ENCODE peak calls at places on chromosomes 1 and 21, in ten cellular contexts. O, A, B, M, J, R, W, Q, E and V are unnamed samples.
A peak's percentile ranks its signal among the peaks of the same experiment; 100 is the strongest.

GRCh38 chr1:110962892-110963665 is 643 bp downstream of the LRIF1 start:
- DNase-seq in O (peak; percentile 45), A (peak; percentile 89), B (peak; percentile 29), M (peak; percentile 41), J (peak; percentile 79), R (peak; percentile 93), W (peak; percentile 86), Q (peak; percentile 89), E (peak; percentile 26), V (peak; percentile 89)

GRCh38 chr1:12383786-12384185 is 154.0 kb downstream of the VPS13D start:
- DNase-seq in O (no peak), A (peak; percentile 37), B (no peak), M (no peak), J (peak; percentile 38), R (peak; percentile 42), W (no peak), Q (no peak), E (no peak), V (peak; percentile 15)

GRCh38 chr21:23694396-23694795 is 1912.9 kb downstream of the MRPL39 start:
- DNase-seq in O (no peak), A (no peak), B (no peak), M (no peak), J (no peak), R (no peak), W (no peak), Q (no peak), E (no peak), V (no peak)

GRCh38 chr1:41153750-41154274 is 88.3 kb downstream of the SCMH1 start:
- DNase-seq in O (no peak), A (no peak), B (no peak), M (no peak), J (no peak), R (no peak), W (no peak), Q (no peak), E (no peak), V (no peak)

GRCh38 chr1:90936731-90937130 is 85.1 kb downstream of the ZNF644 start:
- DNase-seq in O (no peak), A (no peak), B (no peak), M (no peak), J (no peak), R (no peak), W (no peak), Q (no peak), E (no peak), V (no peak)

GRCh38 chr1:178706467-178706866 is 18.6 kb upstream of the RALGPS2 start:
- DNase-seq in O (no peak), A (peak; percentile 79), B (peak; percentile 57), M (no peak), J (no peak), R (peak; percentile 91), W (peak; percentile 69), Q (no peak), E (no peak), V (peak; percentile 54)

GRCh38 chr1:246306415-246307037 is 200.6 kb downstream of the SMYD3 start:
- DNase-seq in O (peak; percentile 2), A (peak; percentile 18), B (no peak), M (no peak), J (no peak), R (no peak), W (peak; percentile 30), Q (no peak), E (no peak), V (no peak)

GRCh38 chr1:154990276-154990675 is 3.1 kb upstream of the LENEP start:
- DNase-seq in O (no peak), A (no peak), B (no peak), M (no peak), J (no peak), R (no peak), W (no peak), Q (no peak), E (no peak), V (no peak)

GRCh38 chr1:17282836-17283235 is 25.2 kb upstream of the PADI4 start:
- DNase-seq in O (no peak), A (no peak), B (no peak), M (no peak), J (no peak), R (no peak), W (no peak), Q (no peak), E (no peak), V (no peak)

GRCh38 chr21:21028275-21028814 is 30.1 kb downstream of the NCAM2 start:
- DNase-seq in O (no peak), A (no peak), B (no peak), M (no peak), J (no peak), R (peak; percentile 20), W (no peak), Q (no peak), E (no peak), V (no peak)

GRCh38 chr1:119310301-119310700 is 58.3 kb upstream of the HAO2 start:
- DNase-seq in O (no peak), A (no peak), B (no peak), M (no peak), J (no peak), R (no peak), W (no peak), Q (no peak), E (no peak), V (no peak)

GRCh38 chr1:168391759-168392681 is 111.3 kb downstream of the TBX19 start:
- DNase-seq in O (no peak), A (no peak), B (no peak), M (no peak), J (no peak), R (no peak), W (no peak), Q (no peak), E (no peak), V (no peak)

GRCh38 chr1:15758953-15759661 is 512 bp downstream of the FBLIM1 start:
- DNase-seq in O (no peak), A (no peak), B (no peak), M (no peak), J (no peak), R (peak; percentile 26), W (no peak), Q (peak; percentile 86), E (no peak), V (no peak)

DNA sequence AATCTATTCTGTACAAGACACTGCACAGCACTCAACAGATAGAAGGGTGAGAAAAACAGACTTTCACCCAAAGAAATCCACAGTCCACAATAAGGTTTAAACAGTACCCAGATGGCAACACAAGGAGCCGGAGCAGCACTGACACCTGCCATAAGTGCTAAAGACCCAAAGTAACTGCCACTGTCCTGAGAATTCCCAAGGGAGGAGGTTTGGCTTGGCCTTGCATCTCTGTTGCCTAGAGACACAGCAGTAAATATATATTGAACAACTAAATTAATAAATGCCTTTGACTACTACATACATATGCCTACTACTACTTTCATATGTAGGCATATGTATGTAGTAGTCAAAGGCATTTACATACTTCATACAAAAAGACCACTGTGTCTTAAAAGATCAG is 68.0 kb downstream of the VAV3 start:
- DNase-seq in O (no peak), A (no peak), B (no peak), M (no peak), J (no peak), R (no peak), W (no peak), Q (no peak), E (no peak), V (no peak)
- H3K4me3 ChIP-seq in O (no peak overlapping the region), A (no peak overlapping the region), B (no peak overlapping the region), M (no peak overlapping the region), J (no peak overlapping the region), R (no peak overlapping the region), W (no peak overlapping the region), Q (no peak overlapping the region), E (no peak overlapping the region), V (no peak overlapping the region)

GRCh38 chr21:18318156-18318555 is 73.5 kb downstream of the CHODL start:
- DNase-seq in O (no peak), A (no peak), B (no peak), M (no peak), J (no peak), R (no peak), W (no peak), Q (no peak), E (no peak), V (no peak)
- TF ChIP-seq CTCF in O (no peak), A (no peak), B (no peak), M (no peak), J (no peak), R (no peak), W (no peak), Q (no peak), E (no peak), V (no peak)

DNA sequence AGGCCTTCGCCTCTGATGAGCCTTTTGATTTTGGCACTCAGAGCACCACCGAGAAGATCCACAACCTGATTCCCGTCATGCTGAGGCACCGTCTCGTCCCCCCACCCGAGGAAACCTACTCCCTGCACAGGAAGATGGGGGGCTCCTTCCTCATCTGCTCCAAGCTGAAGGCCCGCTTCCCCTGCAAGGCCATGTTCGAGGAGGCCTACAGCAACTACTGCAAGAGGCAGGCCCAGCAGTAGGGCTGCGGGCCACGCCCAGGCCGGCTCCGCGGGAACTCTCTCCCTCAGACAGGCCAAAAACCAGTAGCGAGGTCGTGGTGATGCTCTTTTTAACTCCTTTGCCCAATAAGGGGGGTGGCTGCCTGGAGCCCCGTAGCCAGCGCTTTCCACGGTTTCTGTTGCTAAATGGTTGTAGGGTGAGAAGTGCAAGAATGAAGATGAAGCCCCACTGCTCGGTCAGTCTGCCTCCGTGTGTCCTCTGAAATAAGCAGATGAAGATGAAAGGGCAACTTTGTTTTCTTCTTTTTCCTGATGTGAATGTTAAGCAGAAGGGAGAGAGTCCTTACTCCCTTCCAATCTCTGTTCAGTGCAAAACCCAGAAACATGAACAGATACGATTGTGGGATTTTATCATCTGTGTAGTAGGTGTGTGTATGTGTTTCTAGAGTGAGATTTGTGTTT is 46.5 kb downstream of the COQ8A start:
- DNase-seq in O (no peak), A (no peak), B (no peak), M (no peak), J (no peak), R (no peak), W (no peak), Q (peak; percentile 78), E (no peak), V (no peak)
- H3K4me3 ChIP-seq in O (no peak overlapping the region), A (no peak overlapping the region), B (no peak overlapping the region), M (no peak overlapping the region), J (no peak overlapping the region), R (no peak overlapping the region), W (no peak overlapping the region), Q (no peak overlapping the region), E (no peak overlapping the region), V (no peak overlapping the region)

GRCh38 chr1:46536527-46536926 is 14.9 kb downstream of the KNCN start:
- DNase-seq in O (no peak), A (no peak), B (no peak), M (no peak), J (no peak), R (no peak), W (no peak), Q (no peak), E (no peak), V (no peak)

GRCh38 chr1:46537651-46538050 is 13.8 kb downstream of the KNCN start:
- DNase-seq in O (no peak), A (no peak), B (no peak), M (no peak), J (no peak), R (no peak), W (no peak), Q (no peak), E (no peak), V (no peak)

GRCh38 chr1:46532498-46533178 is 18.8 kb downstream of the KNCN start:
- DNase-seq in O (peak; percentile 68), A (peak; percentile 36), B (peak; percentile 58), M (no peak), J (no peak), R (peak; percentile 50), W (peak; percentile 37), Q (no peak), E (no peak), V (peak; percentile 32)

GRCh38 chr1:46533179-46533864 is 18.1 kb downstream of the KNCN start:
- DNase-seq in O (peak; percentile 34), A (peak; percentile 26), B (peak; percentile 23), M (no peak), J (no peak), R (peak; percentile 30), W (peak; percentile 18), Q (no peak), E (no peak), V (no peak)

GRCh38 chr1:46535063-46535462 is 16.4 kb downstream of the KNCN start:
- DNase-seq in O (peak; percentile 65), A (no peak), B (no peak), M (peak; percentile 48), J (no peak), R (no peak), W (peak; percentile 17), Q (no peak), E (no peak), V (no peak)
- TF ChIP-seq CTCF in O (peak; percentile 67), A (peak; percentile 35), B (no peak), M (peak; percentile 75), J (peak; percentile 71), R (peak; percentile 39), W (peak; percentile 41), Q (no peak), E (no peak), V (peak; percentile 43)